ENCODE peak calls at places on chromosomes 13 and 19, in five cellular contexts. M is esophagus squamous epithelium, G is C1 segment of cervical spinal cord, W is NCI-H774, P is mesenteric fat pad. V is an unnamed sample.

GRCh38 chr19:14149509-14149994 is 13.2 kb upstream of the ASF1B start:
- DNase-seq in M (no peak), G (peak; percentile 18), P (no peak), W (no peak), V (no peak)

GRCh38 chr19:18440421-18440877 is 2.5 kb upstream of the ISYNA1 start:
- DNase-seq in P (no peak), M (no peak), W (no peak), G (no peak), V (no peak)

GRCh38 chr13:31987535-31988170 is 43.9 kb upstream of the FRY start:
- DNase-seq in G (no peak), M (no peak), P (no peak), W (no peak), V (no peak)

GRCh38 chr19:7120499-7120898 is 51.0 kb downstream of the ZNF557 start:
- DNase-seq in G (no peak), W (no peak), M (no peak), P (peak; percentile 51), V (no peak)

GRCh38 chr19:5452594-5453565 is 2.3 kb upstream of the ZNRF4 start:
- DNase-seq in G (no peak), P (no peak), W (no peak), M (no peak), V (no peak)

GRCh38 chr13:48585456-48585840 is 52.6 kb upstream of the RCBTB2 start:
- DNase-seq in W (no peak), G (peak; percentile 16), P (no peak), M (no peak), V (peak; percentile 47)

GRCh38 chr13:78603240-78603947 is at the start of gene POU4F1:
- DNase-seq in M (no peak), P (no peak), G (no peak), W (peak; percentile 68), V (peak; percentile 89)

GRCh38 chr13:113488283-113488682 is 2.2 kb downstream of the DCUN1D2 start:
- DNase-seq in M (no peak), G (no peak), P (no peak), W (no peak), V (no peak)

GRCh38 chr19:42066075-42066754 is 3.8 kb downstream of the GRIK5 start:
- DNase-seq in P (no peak), M (no peak), W (no peak), G (no peak), V (peak; percentile 46)

GRCh38 chr13:31250435-31250834 is 50.7 kb downstream of the B3GLCT start:
- DNase-seq in W (no peak), G (no peak), P (no peak), M (no peak), V (no peak)

GRCh38 chr13:87669379-87669978 is 1.7 kb upstream of the SLITRK5 start:
- DNase-seq in M (no peak), G (no peak), W (no peak), P (no peak), V (peak; percentile 22)

GRCh38 chr19:40322271-40322610 is 26.0 kb downstream of the C19orf47 start:
- DNase-seq in W (no peak), M (no peak), P (no peak), G (no peak), V (no peak)

GRCh38 chr13:46211116-46211515 is 612 bp upstream of the LRRC63 start:
- DNase-seq in P (no peak), G (no peak), M (no peak), W (no peak), V (no peak)

GRCh38 chr19:33715462-33715861 is 81.2 kb upstream of the KCTD15 start:
- DNase-seq in M (no peak), G (no peak), P (no peak), W (no peak), V (no peak)

GRCh38 chr13:39452412-39452811 is 150.6 kb downstream of the LHFPL6 start:
- DNase-seq in M (no peak), G (no peak), P (no peak), W (no peak), V (peak; percentile 9)

GRCh38 chr19:29084266-29084665 is 128.7 kb downstream of the UQCRFS1 start:
- DNase-seq in P (peak; percentile 51), W (no peak), M (no peak), G (no peak), V (no peak)

GRCh38 chr13:66459143-66459542 is 771.0 kb downstream of the PCDH9 start:
- DNase-seq in M (no peak), W (no peak), G (no peak), P (no peak), V (no peak)

GRCh38 chr19:39839678-39840327 is 5.8 kb upstream of the DYRK1B start:
- DNase-seq in M (no peak), G (no peak), P (peak; percentile 64), W (no peak), V (no peak)

GRCh38 chr19:45211751-45212381 is 33.3 kb downstream of the BLOC1S3 start:
- DNase-seq in M (no peak), P (no peak), W (no peak), G (no peak), V (no peak)

GRCh38 chr13:79735228-79735627 is 254.3 kb downstream of the NDFIP2 start:
- DNase-seq in M (no peak), P (no peak), G (no peak), W (no peak), V (no peak)

GRCh38 chr13:45548281-45548680 is 67.3 kb downstream of the ERICH6B start:
- DNase-seq in G (no peak), P (no peak), W (no peak), M (no peak), V (no peak)

GRCh38 chr13:99993660-99994455 is 12.3 kb downstream of the ZIC2 start:
- DNase-seq in G (no peak), W (no peak), M (no peak), P (no peak), V (peak; percentile 41)

GRCh38 chr19:41646589-41647204 is 19.8 kb upstream of the CEACAM4 start:
- DNase-seq in G (no peak), P (no peak), W (no peak), M (no peak), V (no peak)

GRCh38 chr19:41373993-41374392 is 2.3 kb upstream of the TMEM91 start:
- DNase-seq in G (peak; percentile 26), P (no peak), W (peak; percentile 79), M (no peak), V (peak; percentile 88)

GRCh38 chr13:33849211-33849610 is 31.3 kb downstream of the RFC3 start:
- DNase-seq in W (no peak), P (no peak), M (no peak), G (no peak), V (no peak)

GRCh38 chr19:47723573-47723923 is 10.3 kb downstream of the EHD2 start:
- DNase-seq in P (no peak), M (no peak), G (no peak), W (no peak), V (no peak)

GRCh38 chr13:110869805-110870706 is 44.8 kb downstream of the ANKRD10 start:
- DNase-seq in M (peak; percentile 57), G (peak; percentile 19), W (peak; percentile 97), P (peak; percentile 93), V (no peak)

GRCh38 chr19:54343868-54344267 is 4.9 kb upstream of the LILRA4 start:
- DNase-seq in M (no peak), P (no peak), W (no peak), G (no peak), V (no peak)

GRCh38 chr19:2186071-2186846 is 22.5 kb downstream of the DOT1L start:
- DNase-seq in P (no peak), W (no peak), M (no peak), G (no peak), V (no peak)

GRCh38 chr19:44808463-44809371 is at the start of gene BCAM:
- DNase-seq in M (no peak), P (peak; percentile 94), G (no peak), W (peak; percentile 55), V (peak; percentile 52)

GRCh38 chr13:63124863-63125262 is 1709.2 kb upstream of the PCDH20 start:
- DNase-seq in W (no peak), P (no peak), G (no peak), M (no peak), V (no peak)

GRCh38 chr19:35486268-35486708 is 4.0 kb downstream of the KRTDAP start:
- DNase-seq in M (no peak), P (no peak), G (no peak), W (no peak), V (no peak)

GRCh38 chr19:12543855-12544254 is 7.4 kb downstream of the ZNF564 start:
- DNase-seq in M (no peak), W (no peak), P (no peak), G (no peak), V (no peak)

GRCh38 chr19:51372649-51373504 is at the start of gene NKG7:
- DNase-seq in W (no peak), M (no peak), G (no peak), P (no peak), V (no peak)

GRCh38 chr13:59392328-59392727 is 771.4 kb downstream of the DIAPH3 start:
- DNase-seq in G (no peak), M (no peak), P (no peak), W (no peak), V (no peak)

V was measured in NCI-H2081.